ENCODE peak calls at places on chromosomes 5 and 9, in five cellular contexts. One of them, this sample, is unnamed.

GRCh38 chr9:91783411-91783810 is 166.6 kb downstream of the ROR2 start:
- DNase-seq in H9: no peak
- DNase-seq in mesenchymal stem cell: no peak
- DNase-seq in neuronal stem cell: no peak
- DNase-seq in IMR-90: no peak
- DNase-seq in this sample: no peak

GRCh38 chr5:133274597-133274935 is 222.8 kb downstream of the HSPA4 start:
- DNase-seq in IMR-90: no peak
- DNase-seq in H9: no peak
- DNase-seq in mesenchymal stem cell: no peak
- DNase-seq in neuronal stem cell: peak
- DNase-seq in this sample: no peak

GRCh38 chr9:79637180-79637925 is 65.6 kb downstream of the TLE4 start:
- DNase-seq in mesenchymal stem cell: peak
- DNase-seq in neuronal stem cell: no peak
- DNase-seq in IMR-90: peak
- DNase-seq in H9: no peak
- DNase-seq in this sample: no peak

GRCh38 chr5:326109-326508 is 4.6 kb downstream of the AHRR start:
- DNase-seq in H9: no peak
- DNase-seq in mesenchymal stem cell: no peak
- DNase-seq in neuronal stem cell: no peak
- DNase-seq in IMR-90: no peak
- DNase-seq in this sample: no peak

GRCh38 chr5:128083811-128084227 is 253 bp downstream of the SLC12A2 start:
- DNase-seq in neuronal stem cell: no peak
- DNase-seq in H9: peak
- DNase-seq in mesenchymal stem cell: no peak
- DNase-seq in IMR-90: peak
- DNase-seq in this sample: peak

GRCh38 chr9:114289571-114290481 is 33.1 kb upstream of the ORM1 start:
- DNase-seq in mesenchymal stem cell: no peak
- DNase-seq in IMR-90: no peak
- DNase-seq in H9: peak
- DNase-seq in neuronal stem cell: no peak
- DNase-seq in this sample: no peak

GRCh38 chr5:67286006-67286405 is 89.4 kb upstream of the CD180 start:
- DNase-seq in neuronal stem cell: no peak
- DNase-seq in IMR-90: no peak
- DNase-seq in H9: no peak
- DNase-seq in mesenchymal stem cell: no peak
- DNase-seq in this sample: no peak

GRCh38 chr9:133768859-133769510 is 30.8 kb upstream of the SARDH start:
- DNase-seq in mesenchymal stem cell: no peak
- DNase-seq in H9: peak
- DNase-seq in IMR-90: no peak
- DNase-seq in neuronal stem cell: no peak
- DNase-seq in this sample: peak

GRCh38 chr5:179700401-179700918 is 1.7 kb downstream of the CANX start:
- DNase-seq in IMR-90: peak
- DNase-seq in mesenchymal stem cell: peak
- DNase-seq in H9: no peak
- DNase-seq in neuronal stem cell: no peak
- DNase-seq in this sample: peak

GRCh38 chr5:147490989-147491388 is 18.9 kb downstream of the DPYSL3 start:
- DNase-seq in neuronal stem cell: no peak
- DNase-seq in mesenchymal stem cell: no peak
- DNase-seq in H9: no peak
- DNase-seq in IMR-90: no peak
- DNase-seq in this sample: no peak

GRCh38 chr9:97714435-97714834 is 17.3 kb upstream of the XPA start:
- DNase-seq in H9: no peak
- DNase-seq in mesenchymal stem cell: peak
- DNase-seq in IMR-90: peak
- DNase-seq in neuronal stem cell: no peak
- DNase-seq in this sample: no peak

GRCh38 chr5:80054682-80055081 is 19.5 kb downstream of the THBS4 start:
- DNase-seq in neuronal stem cell: no peak
- DNase-seq in mesenchymal stem cell: no peak
- DNase-seq in IMR-90: peak
- DNase-seq in H9: no peak
- DNase-seq in this sample: no peak

GRCh38 chr9:121902483-121903135 is 190.5 kb downstream of the TTLL11 start:
- DNase-seq in neuronal stem cell: no peak
- DNase-seq in mesenchymal stem cell: peak
- DNase-seq in H9: no peak
- DNase-seq in IMR-90: peak
- DNase-seq in this sample: no peak

GRCh38 chr9:92299116-92299515 is 5.6 kb upstream of the IARS1 start:
- DNase-seq in IMR-90: no peak
- DNase-seq in neuronal stem cell: no peak
- DNase-seq in mesenchymal stem cell: no peak
- DNase-seq in H9: no peak
- DNase-seq in this sample: no peak

GRCh38 chr9:78133751-78134150 is 102.1 kb upstream of the CEP78 start:
- DNase-seq in IMR-90: no peak
- DNase-seq in neuronal stem cell: no peak
- DNase-seq in H9: no peak
- DNase-seq in mesenchymal stem cell: no peak
- DNase-seq in this sample: no peak

GRCh38 chr5:36944607-36945225 is 68.1 kb downstream of the NIPBL start:
- DNase-seq in IMR-90: peak
- DNase-seq in mesenchymal stem cell: peak
- DNase-seq in H9: no peak
- DNase-seq in neuronal stem cell: peak
- DNase-seq in this sample: peak

GRCh38 chr9:105554042-105554441 is 3.9 kb upstream of the FKTN start:
- DNase-seq in H9: peak
- DNase-seq in mesenchymal stem cell: no peak
- DNase-seq in neuronal stem cell: no peak
- DNase-seq in IMR-90: peak
- DNase-seq in this sample: no peak

GRCh38 chr9:127545196-127546124 is 66.6 kb upstream of the STXBP1 start:
- DNase-seq in mesenchymal stem cell: no peak
- DNase-seq in IMR-90: peak
- DNase-seq in neuronal stem cell: no peak
- DNase-seq in H9: no peak
- DNase-seq in this sample: no peak

GRCh38 chr5:25444697-25445096 is 799.9 kb upstream of the CDH10 start:
- DNase-seq in neuronal stem cell: no peak
- DNase-seq in mesenchymal stem cell: no peak
- DNase-seq in H9: no peak
- DNase-seq in IMR-90: no peak
- DNase-seq in this sample: no peak

GRCh38 chr5:25453500-25453899 is 808.7 kb upstream of the CDH10 start:
- DNase-seq in neuronal stem cell: no peak
- DNase-seq in IMR-90: no peak
- DNase-seq in H9: no peak
- DNase-seq in mesenchymal stem cell: no peak
- DNase-seq in this sample: no peak

GRCh38 chr5:25448646-25449045 is 803.9 kb upstream of the CDH10 start:
- DNase-seq in H9: peak
- DNase-seq in neuronal stem cell: no peak
- DNase-seq in mesenchymal stem cell: no peak
- DNase-seq in IMR-90: no peak
- DNase-seq in this sample: peak

GRCh38 chr5:25448190-25448621 is 803.4 kb upstream of the CDH10 start:
- DNase-seq in IMR-90: no peak
- DNase-seq in H9: peak
- DNase-seq in mesenchymal stem cell: no peak
- DNase-seq in neuronal stem cell: peak
- DNase-seq in this sample: peak
- H3K4ac ChIP-seq in IMR-90: no peak
- H3K4ac ChIP-seq in H9: no peak
- H3K4ac ChIP-seq in mesenchymal stem cell: no peak
- H3K4ac ChIP-seq in neuronal stem cell: no peak
- H3K4ac ChIP-seq in this sample: peak

GRCh38 chr5:109701779-109702178 is 12.1 kb downstream of the MAN2A1 start:
- DNase-seq in IMR-90: peak
- DNase-seq in mesenchymal stem cell: peak
- DNase-seq in neuronal stem cell: no peak
- DNase-seq in H9: no peak
- DNase-seq in this sample: no peak
- H2BK5ac ChIP-seq in IMR-90: no peak
- H2BK5ac ChIP-seq in mesenchymal stem cell: no peak
- H2BK5ac ChIP-seq in neuronal stem cell: no peak
- H2BK5ac ChIP-seq in H9: no peak
- H2BK5ac ChIP-seq in this sample: no peak

GRCh38 chr5:74083096-74083495 is 457.1 kb downstream of the ARHGEF28 start:
- DNase-seq in H9: no peak
- DNase-seq in mesenchymal stem cell: no peak
- DNase-seq in neuronal stem cell: no peak
- DNase-seq in IMR-90: no peak
- DNase-seq in this sample: no peak
- H2AK5ac ChIP-seq in H9: no peak
- H2AK5ac ChIP-seq in mesenchymal stem cell: no peak
- H2AK5ac ChIP-seq in neuronal stem cell: no peak
- H2AK5ac ChIP-seq in IMR-90: no peak
- H2AK5ac ChIP-seq in this sample: peak

GRCh38 chr5:174065528-174066189 is 20.2 kb downstream of the NSG2 start:
- DNase-seq in H9: no peak
- DNase-seq in IMR-90: no peak
- DNase-seq in mesenchymal stem cell: no peak
- DNase-seq in neuronal stem cell: no peak
- DNase-seq in this sample: peak
- H3K4ac ChIP-seq in H9: no peak
- H3K4ac ChIP-seq in IMR-90: no peak
- H3K4ac ChIP-seq in mesenchymal stem cell: no peak
- H3K4ac ChIP-seq in neuronal stem cell: no peak
- H3K4ac ChIP-seq in this sample: no peak

GRCh38 chr5:68405784-68406183 is 190.2 kb downstream of the PIK3R1 start:
- DNase-seq in H9: no peak
- DNase-seq in IMR-90: no peak
- DNase-seq in mesenchymal stem cell: no peak
- DNase-seq in neuronal stem cell: no peak
- DNase-seq in this sample: no peak

GRCh38 chr5:68406767-68407232 is 191.2 kb downstream of the PIK3R1 start:
- DNase-seq in neuronal stem cell: no peak
- DNase-seq in H9: no peak
- DNase-seq in IMR-90: no peak
- DNase-seq in mesenchymal stem cell: no peak
- DNase-seq in this sample: no peak

GRCh38 chr5:68407312-68408239 is 192.0 kb downstream of the PIK3R1 start:
- DNase-seq in mesenchymal stem cell: no peak
- DNase-seq in H9: no peak
- DNase-seq in IMR-90: no peak
- DNase-seq in neuronal stem cell: no peak
- DNase-seq in this sample: no peak

GRCh38 chr5:68405026-68405684 is 189.6 kb downstream of the PIK3R1 start:
- DNase-seq in IMR-90: no peak
- DNase-seq in mesenchymal stem cell: no peak
- DNase-seq in H9: no peak
- DNase-seq in neuronal stem cell: no peak
- DNase-seq in this sample: peak

DNA sequence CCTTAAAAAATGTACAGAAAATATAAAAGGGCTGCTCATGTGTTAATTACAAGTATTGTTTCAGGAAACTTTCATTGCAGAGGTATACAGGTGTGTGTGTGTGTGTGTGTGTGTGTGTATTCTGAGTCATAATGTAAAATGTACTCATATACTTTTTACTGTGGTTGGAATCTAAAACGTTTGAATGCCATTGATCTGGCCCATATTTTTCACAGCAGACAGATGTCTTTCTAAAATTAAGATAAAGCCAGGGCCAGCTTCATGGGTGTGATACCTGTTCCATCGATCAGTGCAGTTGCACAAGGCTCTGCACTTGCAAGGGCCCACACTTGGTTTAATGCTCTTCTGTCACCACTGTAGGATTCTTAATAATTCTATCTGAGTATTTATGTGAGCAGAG is 190.8 kb downstream of the PIK3R1 start:
- DNase-seq in H9: no peak
- DNase-seq in mesenchymal stem cell: no peak
- DNase-seq in neuronal stem cell: no peak
- DNase-seq in IMR-90: no peak
- DNase-seq in this sample: no peak
- H2BK5ac ChIP-seq in H9: no peak
- H2BK5ac ChIP-seq in mesenchymal stem cell: no peak
- H2BK5ac ChIP-seq in neuronal stem cell: peak
- H2BK5ac ChIP-seq in IMR-90: no peak
- H2BK5ac ChIP-seq in this sample: no peak

DNA sequence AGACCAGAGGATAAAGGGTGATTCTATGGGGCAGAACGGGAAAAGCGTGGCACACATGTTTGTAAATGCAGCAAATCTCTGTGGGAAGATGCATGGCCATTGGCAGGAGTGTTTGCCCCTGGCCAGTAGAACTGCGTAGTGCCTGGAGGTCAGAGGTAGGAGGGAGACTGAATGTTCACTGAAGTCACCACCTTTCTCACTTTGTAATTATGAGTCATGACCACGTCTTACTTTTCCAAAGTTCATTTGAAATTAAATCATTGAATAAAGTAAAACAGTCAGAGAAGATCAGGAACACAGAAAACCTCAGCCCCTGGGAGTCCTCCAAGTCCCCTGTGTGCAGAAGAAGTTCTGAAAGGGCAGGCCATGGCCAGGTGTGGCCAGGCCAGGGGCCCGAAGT is 4.6 kb downstream of the PTGES start:
- DNase-seq in mesenchymal stem cell: no peak
- DNase-seq in IMR-90: peak
- DNase-seq in H9: no peak
- DNase-seq in neuronal stem cell: no peak
- DNase-seq in this sample: no peak
- H2AK5ac ChIP-seq in mesenchymal stem cell: no peak
- H2AK5ac ChIP-seq in IMR-90: peak
- H2AK5ac ChIP-seq in H9: no peak
- H2AK5ac ChIP-seq in neuronal stem cell: no peak
- H2AK5ac ChIP-seq in this sample: no peak